ENCODE peak calls at places on chromosome 5, in seven cellular contexts. H, W, Y, R, Z, K and G are unnamed samples.

GRCh38 chr5:179839328-179840256 is 18.9 kb downstream of the SQSTM1 start:
- DNase-seq in Y (no peak), Z (no peak), R (no peak), K (no peak), W (peak; percentile 46), H (no peak), G (no peak)

GRCh38 chr5:102341918-102342317 is 45.8 kb upstream of the SLCO4C1 start:
- DNase-seq in H (no peak), Z (peak; percentile 38), K (no peak), Y (no peak), W (no peak), R (no peak), G (no peak)

GRCh38 chr5:74916831-74917710 is 50.9 kb upstream of the FAM169A start:
- DNase-seq in Y (no peak), Z (no peak), K (no peak), H (no peak), W (peak; percentile 59), R (no peak), G (no peak)

GRCh38 chr5:1948663-1949191 is 66.0 kb upstream of the IRX4 start:
- DNase-seq in Y (no peak), R (no peak), K (no peak), H (no peak), Z (no peak), W (no peak), G (no peak)

GRCh38 chr5:54257366-54258118 is 52.8 kb downstream of the ARL15 start:
- DNase-seq in R (no peak), W (no peak), Y (no peak), H (peak; percentile 44), K (no peak), Z (no peak), G (no peak)

GRCh38 chr5:52853573-52854163 is 66.0 kb downstream of the ITGA1 start:
- DNase-seq in H (no peak), K (no peak), R (no peak), W (no peak), Z (peak; percentile 10), Y (no peak), G (no peak)

GRCh38 chr5:148820778-148821395 is 5.5 kb upstream of the ADRB2 start:
- DNase-seq in W (peak; percentile 67), H (peak; percentile 32), K (peak; percentile 29), R (no peak), Y (peak; percentile 38), Z (no peak), G (no peak)

GRCh38 chr5:146007270-146007669 is 70.9 kb downstream of the SH3RF2 start:
- DNase-seq in K (no peak), Y (no peak), H (no peak), R (no peak), Z (no peak), W (peak; percentile 17), G (no peak)

GRCh38 chr5:165202144-165202910 is 1696.9 kb downstream of the MAT2B start:
- DNase-seq in K (no peak), R (no peak), Y (no peak), H (no peak), W (no peak), Z (peak; percentile 14), G (no peak)

GRCh38 chr5:1293997-1294838 is 650 bp downstream of the TERT start:
- DNase-seq in K (no peak), R (no peak), W (no peak), Z (peak; percentile 55), H (no peak), Y (no peak), G (no peak)

GRCh38 chr5:108212775-108213346 is 169.0 kb downstream of the FBXL17 start:
- DNase-seq in W (peak; percentile 13), K (no peak), R (no peak), H (no peak), Z (no peak), Y (no peak), G (peak; percentile 19)

GRCh38 chr5:392431-392988 is 50.5 kb upstream of the EXOC3 start:
- DNase-seq in K (peak; percentile 50), R (no peak), H (peak; percentile 98), Y (peak; percentile 73), W (peak; percentile 59), Z (no peak), G (no peak)

GRCh38 chr5:172102251-172102870 is 85.7 kb downstream of the STK10 start:
- DNase-seq in W (no peak), R (no peak), Y (no peak), H (no peak), Z (no peak), K (no peak), G (no peak)

GRCh38 chr5:53426517-53426839 is 54.0 kb upstream of the FST start:
- DNase-seq in K (no peak), Y (no peak), H (no peak), Z (no peak), R (no peak), W (no peak), G (no peak)

GRCh38 chr5:169426674-169427250 is 125.8 kb upstream of the SLIT3 start:
- DNase-seq in K (no peak), W (no peak), Z (no peak), R (no peak), H (no peak), Y (no peak), G (no peak)

GRCh38 chr5:169424956-169425318 is 124.0 kb upstream of the SLIT3 start:
- DNase-seq in K (no peak), W (no peak), R (no peak), H (no peak), Y (no peak), Z (no peak), G (peak; percentile 59)

GRCh38 chr5:169431386-169431785 is 130.4 kb upstream of the SLIT3 start:
- DNase-seq in H (no peak), Y (no peak), K (no peak), Z (no peak), W (peak; percentile 54), R (no peak), G (no peak)

GRCh38 chr5:169430676-169431075 is 129.7 kb upstream of the SLIT3 start:
- DNase-seq in R (no peak), Y (no peak), K (no peak), W (no peak), Z (no peak), H (no peak), G (no peak)

GRCh38 chr5:169429044-169429443 is 128.1 kb upstream of the SLIT3 start:
- DNase-seq in H (no peak), Y (no peak), Z (no peak), W (peak; percentile 69), K (no peak), R (no peak), G (no peak)
- H3K4me3 ChIP-seq in H (no peak overlapping the region), Y (no peak overlapping the region), Z (no peak overlapping the region), W (no peak overlapping the region), K (no peak overlapping the region), R (no peak overlapping the region), G (no peak overlapping the region)

GRCh38 chr5:159104058-159104651 is 4.4 kb upstream of the EBF1 start:
- DNase-seq in H (no peak), K (no peak), Z (no peak), W (peak; percentile 61), Y (no peak), R (peak; percentile 13), G (no peak)
- H3K4me3 ChIP-seq in H (no peak overlapping the region), K (no peak overlapping the region), Z (no peak overlapping the region), W (peak overlapping the region; percentile 9), Y (no peak overlapping the region), R (no peak overlapping the region), G (no peak overlapping the region)

DNA sequence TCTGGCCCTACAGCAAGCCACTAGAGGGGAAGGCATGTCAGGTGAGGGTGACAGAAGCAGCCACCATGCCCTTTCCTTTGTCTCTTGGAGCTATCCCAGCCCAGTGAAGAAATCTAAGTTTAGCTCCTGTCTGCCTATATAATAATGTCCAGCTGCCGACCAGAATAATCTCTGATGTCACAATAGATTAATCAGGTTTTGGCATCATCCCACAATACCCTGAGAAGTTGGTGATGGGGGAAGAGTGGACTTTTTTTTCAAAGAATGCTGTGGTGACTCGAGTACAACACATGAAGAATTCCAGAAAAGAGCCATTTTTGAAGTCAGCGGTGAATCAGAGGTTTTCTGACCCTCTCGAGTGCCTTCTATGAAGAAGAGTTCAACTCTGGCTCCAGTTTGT is 1.7 kb upstream of the TSLP start:
- DNase-seq in Z (no peak), R (no peak), H (no peak), W (peak; percentile 86), Y (no peak), K (no peak), G (peak; percentile 84)
- H3K4me3 ChIP-seq in Z (no peak overlapping the region), R (no peak overlapping the region), H (no peak overlapping the region), W (no peak overlapping the region), Y (no peak overlapping the region), K (no peak overlapping the region), G (no peak overlapping the region)

DNA sequence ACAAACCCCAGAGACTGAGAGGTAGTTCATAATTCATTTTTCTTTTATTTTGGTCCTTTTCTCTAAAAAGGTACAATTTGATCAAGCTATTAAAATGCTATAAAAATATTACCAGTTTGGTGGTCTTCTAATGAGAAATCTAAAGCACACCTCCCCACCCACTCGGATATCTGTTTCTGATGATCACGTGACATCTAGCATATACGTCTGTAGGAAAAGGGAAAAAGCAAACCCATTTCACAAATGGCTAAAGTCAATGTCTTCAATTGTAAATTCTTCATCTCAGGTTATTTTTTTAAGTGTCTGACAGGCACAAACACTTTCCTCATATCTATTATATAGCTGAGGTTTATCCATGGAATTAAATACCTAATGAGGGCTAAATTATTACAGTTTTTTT is 18.9 kb downstream of the ZNF354A start:
- DNase-seq in R (no peak), K (no peak), Z (no peak), W (no peak), H (no peak), Y (no peak), G (no peak)
- H3K4me3 ChIP-seq in R (no peak overlapping the region), K (no peak overlapping the region), Z (no peak overlapping the region), W (no peak overlapping the region), H (no peak overlapping the region), Y (no peak overlapping the region), G (no peak overlapping the region)